ENCODE peak calls at places on chromosomes 7 and 10, in five cellular contexts. W, N, O, G and E are unnamed samples. For H3K27me3, the result is how much of the 10 kb centered on the place peaks cover.

GRCh38 chr10:131111007-131111406 is 200.5 kb downstream of the TCERG1L start:
- DNase-seq in W (no peak), N (no peak), O (no peak), G (no peak), E (no peak)

GRCh38 chr10:126012485-126012884 is 116.1 kb downstream of the FANK1 start:
- DNase-seq in W (no peak), N (no peak), O (no peak), G (no peak), E (no peak)

GRCh38 chr10:83367036-83367435 is 772.3 kb upstream of the GHITM start:
- DNase-seq in W (no peak), N (no peak), O (no peak), G (peak), E (no peak)

GRCh38 chr10:130878131-130878530 is 433.4 kb downstream of the TCERG1L start:
- DNase-seq in W (no peak), N (no peak), O (no peak), G (no peak), E (no peak)

GRCh38 chr10:110802551-110803238 is 69.0 kb upstream of the PDCD4 start:
- DNase-seq in W (peak), N (peak), O (peak), G (no peak), E (peak)

GRCh38 chr10:49118450-49118849 is 3.1 kb upstream of the VSTM4 start:
- DNase-seq in W (no peak), N (no peak), O (no peak), G (no peak), E (no peak)

GRCh38 chr7:48428091-48428710 is 256.9 kb downstream of the ABCA13 start:
- DNase-seq in W (no peak), N (no peak), O (no peak), G (no peak), E (no peak)

GRCh38 chr10:97127960-97128850 is 57.6 kb downstream of the SLIT1 start:
- DNase-seq in W (peak), N (no peak), O (no peak), G (no peak), E (no peak)

GRCh38 chr7:22895491-22895890 is 72.8 kb upstream of the TOMM7 start:
- DNase-seq in W (no peak), N (no peak), O (peak), G (no peak), E (no peak)

GRCh38 chr7:13414181-13414580 is 575.3 kb downstream of the ETV1 start:
- DNase-seq in W (no peak), N (no peak), O (no peak), G (no peak), E (no peak)

GRCh38 chr7:138008588-138009349 is 6.9 kb upstream of the CREB3L2 start:
- DNase-seq in W (no peak), N (no peak), O (no peak), G (peak), E (no peak)

GRCh38 chr10:60236869-60237524 is 152.7 kb downstream of the ANK3 start:
- DNase-seq in W (peak), N (peak), O (no peak), G (no peak), E (no peak)

GRCh38 chr10:7085913-7086589 is 324.8 kb downstream of the SFMBT2 start:
- DNase-seq in W (no peak), N (no peak), O (no peak), G (peak), E (no peak)

GRCh38 chr10:24384954-24385353 is 176.0 kb downstream of the KIAA1217 start:
- DNase-seq in W (no peak), N (no peak), O (no peak), G (no peak), E (no peak)

GRCh38 chr7:153402721-153403541 is 643.4 kb downstream of the ACTR3B start:
- DNase-seq in W (no peak), N (no peak), O (no peak), G (no peak), E (no peak)

GRCh38 chr7:75981450-75982305 is 12.7 kb downstream of the TMEM120A start:
- DNase-seq in W (peak), N (no peak), O (no peak), G (no peak), E (no peak)

GRCh38 chr10:49106451-49106850 is 8.9 kb downstream of the VSTM4 start:
- DNase-seq in W (peak), N (no peak), O (no peak), G (no peak), E (no peak)

GRCh38 chr7:87797798-87798403 is 78.3 kb downstream of the SLC25A40 start:
- DNase-seq in W (no peak), N (no peak), O (no peak), G (peak), E (no peak)

GRCh38 chr7:42964849-42965805 is 33.0 kb downstream of the MRPL32 start:
- DNase-seq in W (peak), N (no peak), O (no peak), G (peak), E (no peak)

GRCh38 chr10:74290703-74291102 is 139.7 kb downstream of the ADK start:
- DNase-seq in W (no peak), N (no peak), O (no peak), G (no peak), E (no peak)

GRCh38 chr10:85012305-85012704 is 683.9 kb downstream of the CCSER2 start:
- DNase-seq in W (no peak), N (no peak), O (no peak), G (no peak), E (no peak)

GRCh38 chr10:74445493-74445892 is 294.5 kb downstream of the ADK start:
- DNase-seq in W (no peak), N (no peak), O (no peak), G (no peak), E (no peak)

GRCh38 chr7:134307320-134307719 is 9.4 kb downstream of the SLC35B4 start:
- DNase-seq in W (no peak), N (no peak), O (no peak), G (no peak), E (no peak)

GRCh38 chr7:91396-92158 is 100.8 kb upstream of the FAM20C start:
- DNase-seq in W (peak), N (no peak), O (no peak), G (no peak), E (no peak)

DNA sequence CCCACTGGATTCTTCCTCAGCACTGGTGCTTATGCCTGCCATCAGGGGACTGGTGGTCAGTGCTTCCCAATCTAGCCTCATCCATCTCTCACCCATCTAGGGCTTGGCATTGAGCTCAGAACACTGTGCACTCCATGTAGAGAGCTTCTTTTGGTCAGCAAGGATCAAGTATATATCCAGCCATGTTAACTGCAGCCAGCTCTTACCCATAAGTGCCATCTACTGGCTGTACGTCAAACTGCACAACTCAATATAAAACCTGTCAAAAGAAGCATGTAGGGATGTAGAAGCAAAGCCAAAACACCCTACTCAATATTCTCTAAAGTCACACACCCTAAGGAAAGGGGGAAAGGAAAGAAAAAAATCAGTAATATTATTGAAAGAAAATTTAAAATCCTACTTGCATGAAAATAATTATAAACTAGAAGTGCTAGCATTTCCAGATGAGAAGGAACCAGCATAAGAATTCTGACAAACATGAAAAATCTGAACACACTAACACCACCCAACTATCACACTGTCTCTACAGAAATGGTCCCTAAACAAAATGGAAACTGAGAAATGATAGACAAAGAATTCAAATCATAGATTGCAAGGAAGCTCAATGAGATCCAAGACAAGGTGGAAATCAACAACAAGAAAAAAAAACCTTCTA is 531.1 kb upstream of the STEAP1 start:
- DNase-seq in W (no peak), N (no peak), O (no peak), G (peak), E (no peak)
- TF ChIP-seq CTCF in W (peak), N (no peak), O (peak), G (peak), E (peak)

GRCh38 chr10:8305871-8306652 is 251.6 kb downstream of the GATA3 start:
- DNase-seq in W (no peak), N (no peak), O (no peak), G (no peak), E (no peak)
- H3K27me3 ChIP-seq in W (under half), N (under half), O (under half), G (under half), E (under half)

GRCh38 chr7:133051066-133051465 is 30.8 kb downstream of the CHCHD3 start:
- DNase-seq in W (no peak), N (no peak), O (no peak), G (peak), E (no peak)
- TF ChIP-seq CTCF in W (no peak), N (no peak), O (peak), G (peak), E (no peak)

GRCh38 chr10:100760726-100761125 is 15.3 kb downstream of the PAX2 start:
- DNase-seq in W (no peak), N (no peak), O (no peak), G (no peak), E (no peak)

GRCh38 chr10:100755821-100756220 is 10.4 kb downstream of the PAX2 start:
- DNase-seq in W (no peak), N (no peak), O (no peak), G (no peak), E (no peak)

GRCh38 chr10:100763043-100763747 is 17.8 kb downstream of the PAX2 start:
- DNase-seq in W (no peak), N (no peak), O (no peak), G (no peak), E (no peak)

GRCh38 chr10:100761191-100761590 is 15.8 kb downstream of the PAX2 start:
- DNase-seq in W (no peak), N (no peak), O (no peak), G (no peak), E (no peak)

DNA sequence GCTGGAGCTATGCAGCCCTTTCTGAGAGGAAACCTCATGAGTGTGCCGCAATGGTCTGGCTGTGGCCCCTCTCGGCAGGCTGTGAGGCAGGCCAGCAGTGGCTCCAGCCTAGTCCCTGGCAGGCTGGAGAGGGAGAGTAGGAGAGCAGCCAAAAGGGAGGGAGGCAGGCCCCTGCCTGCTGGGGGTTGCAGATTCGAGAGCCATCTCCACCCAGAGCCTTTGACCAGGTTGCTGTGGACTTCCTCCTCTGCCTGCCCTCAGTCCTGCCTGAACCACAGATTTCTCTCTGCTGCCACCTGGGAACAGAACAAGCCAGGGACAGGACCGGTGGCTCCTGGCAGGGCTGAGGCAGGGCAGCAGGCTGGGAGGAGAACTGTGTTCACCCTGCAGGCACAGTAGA is 13.9 kb downstream of the PAX2 start:
- DNase-seq in W (no peak), N (no peak), O (no peak), G (no peak), E (no peak)
- H3K27me3 ChIP-seq in W (half or more), N (under half), O (under half), G (half or more), E (half or more)

DNA sequence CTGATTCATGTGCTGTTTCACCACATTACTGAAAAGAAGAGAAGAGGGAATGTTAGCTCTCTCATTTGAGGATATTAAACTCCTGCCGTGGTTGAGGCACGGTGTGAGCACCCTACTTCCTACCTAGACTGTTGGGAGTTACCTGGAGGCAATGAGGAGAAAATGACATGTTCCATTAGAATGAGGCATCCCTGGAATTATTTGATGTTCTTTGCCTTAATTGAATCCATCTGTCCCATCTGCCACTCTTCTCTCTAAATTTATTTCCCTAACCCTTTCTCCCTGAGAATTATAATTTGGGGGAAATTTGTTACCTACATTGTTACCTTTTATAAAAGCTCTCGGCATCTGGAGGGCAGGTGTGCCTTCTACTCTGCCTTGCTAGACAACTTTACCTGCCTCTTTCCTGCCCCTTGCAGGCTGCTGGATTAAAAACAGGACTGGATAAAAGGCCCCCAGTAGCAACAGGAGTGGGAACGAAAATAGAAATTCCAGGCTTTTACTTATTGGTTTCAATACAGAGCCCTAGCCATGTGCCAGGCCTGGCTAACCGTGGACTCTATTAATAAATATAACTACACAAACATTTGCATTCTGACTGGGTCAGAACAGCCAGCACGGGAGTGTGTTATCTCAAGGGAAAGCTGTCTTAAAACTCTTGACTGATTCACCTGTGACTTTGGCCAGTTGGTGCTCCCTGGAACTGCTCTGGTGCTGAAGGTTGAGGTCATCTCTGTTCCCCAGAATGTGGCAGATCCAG is 4.4 kb upstream of the ATXN7L1 start:
- DNase-seq in W (no peak), N (no peak), O (no peak), G (no peak), E (no peak)
- TF ChIP-seq CTCF in W (no peak), N (no peak), O (no peak), G (peak), E (no peak)

GRCh38 chr7:27213904-27214586 is 14.2 kb upstream of the HOXA13 start:
- DNase-seq in W (no peak), N (no peak), O (no peak), G (no peak), E (no peak)

GRCh38 chr7:27213150-27213903 is 13.4 kb upstream of the HOXA13 start:
- DNase-seq in W (no peak), N (no peak), O (no peak), G (peak), E (no peak)

GRCh38 chr7:27212587-27213149 is 12.8 kb upstream of the HOXA13 start:
- DNase-seq in W (no peak), N (no peak), O (no peak), G (no peak), E (no peak)

GRCh38 chr7:27215356-27215755 is 15.5 kb upstream of the HOXA13 start:
- DNase-seq in W (no peak), N (no peak), O (no peak), G (no peak), E (no peak)

GRCh38 chr7:27214587-27214950 is 14.7 kb upstream of the HOXA13 start:
- DNase-seq in W (no peak), N (no peak), O (no peak), G (peak), E (no peak)
- H3K27me3 ChIP-seq in W (half or more), N (under half), O (under half), G (half or more), E (half or more)

GRCh38 chr7:83652481-83652880 is 3.5 kb upstream of the SEMA3E start:
- DNase-seq in W (no peak), N (no peak), O (no peak), G (no peak), E (no peak)

DNA sequence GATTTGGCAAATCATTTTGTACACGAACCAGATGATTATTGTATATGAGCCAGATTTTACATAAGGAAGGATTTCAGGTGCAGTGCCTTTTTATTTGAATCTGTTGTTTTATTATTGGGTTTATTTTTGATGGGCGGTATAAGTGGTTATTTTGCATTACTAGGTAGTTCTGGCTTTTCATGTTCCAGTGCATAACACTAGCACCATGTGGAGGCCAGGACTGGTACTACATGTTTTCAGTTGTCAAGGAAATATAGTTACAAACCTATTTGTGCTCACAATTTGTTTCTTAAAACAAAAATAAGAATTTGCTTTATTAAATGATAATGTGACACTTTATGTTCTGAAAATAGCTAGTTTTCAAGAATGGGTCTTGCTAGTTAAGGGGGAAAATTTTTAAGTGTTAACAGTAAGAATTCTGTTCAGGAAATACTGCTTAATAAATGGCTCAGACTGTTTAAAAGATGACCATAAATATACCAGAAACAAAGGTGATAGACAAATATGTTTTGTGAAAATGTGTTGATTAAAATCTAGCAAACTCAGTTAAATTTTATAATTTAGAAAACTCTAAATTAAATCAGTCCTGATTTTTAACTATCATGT is 7.1 kb upstream of the SEMA3E start:
- DNase-seq in W (no peak), N (no peak), O (no peak), G (peak), E (no peak)
- TF ChIP-seq CTCF in W (peak), N (peak), O (peak), G (peak), E (no peak)